ENCODE peak calls at places on chromosomes 3 and 15, in ten cellular contexts. One of them, this sample, is unnamed.

GRCh38 chr15:42106278-42106677 is 11.9 kb upstream of the PLA2G4D start:
- DNase-seq in SIG-M5: no peak
- DNase-seq in breast epithelium: no peak
- DNase-seq in IMR-90: no peak
- DNase-seq in AG09319: no peak
- DNase-seq in occipital lobe: no peak
- DNase-seq in HFF-Myc: no peak
- DNase-seq in GM12891: no peak
- DNase-seq in CD8-positive, alpha-beta memory T cell: no peak
- DNase-seq in HEK293T: no peak
- DNase-seq in this sample: no peak

GRCh38 chr3:143157957-143158548 is 38.5 kb downstream of the CHST2 start:
- DNase-seq in SIG-M5: no peak
- DNase-seq in breast epithelium: no peak
- DNase-seq in IMR-90: no peak
- DNase-seq in AG09319: no peak
- DNase-seq in occipital lobe: no peak
- DNase-seq in HFF-Myc: no peak
- DNase-seq in GM12891: no peak
- DNase-seq in CD8-positive, alpha-beta memory T cell: no peak
- DNase-seq in HEK293T: no peak
- DNase-seq in this sample: no peak

GRCh38 chr3:28726840-28727239 is 378.2 kb upstream of the AZI2 start:
- DNase-seq in SIG-M5: no peak
- DNase-seq in breast epithelium: no peak
- DNase-seq in IMR-90: no peak
- DNase-seq in AG09319: no peak
- DNase-seq in occipital lobe: no peak
- DNase-seq in HFF-Myc: no peak
- DNase-seq in GM12891: peak
- DNase-seq in CD8-positive, alpha-beta memory T cell: no peak
- DNase-seq in HEK293T: peak
- DNase-seq in this sample: no peak

GRCh38 chr15:65423977-65424679 is 1.4 kb upstream of the IGDCC4 start:
- DNase-seq in SIG-M5: no peak
- DNase-seq in breast epithelium: no peak
- DNase-seq in IMR-90: peak
- DNase-seq in AG09319: no peak
- DNase-seq in occipital lobe: no peak
- DNase-seq in HFF-Myc: no peak
- DNase-seq in GM12891: no peak
- DNase-seq in CD8-positive, alpha-beta memory T cell: no peak
- DNase-seq in HEK293T: no peak
- DNase-seq in this sample: no peak

GRCh38 chr3:113211370-113212154 is at the start of gene BOC:
- DNase-seq in SIG-M5: no peak
- DNase-seq in breast epithelium: no peak
- DNase-seq in IMR-90: peak
- DNase-seq in AG09319: no peak
- DNase-seq in occipital lobe: no peak
- DNase-seq in HFF-Myc: no peak
- DNase-seq in GM12891: peak
- DNase-seq in CD8-positive, alpha-beta memory T cell: no peak
- DNase-seq in HEK293T: peak
- DNase-seq in this sample: no peak

GRCh38 chr3:127485396-127486170 is 105.0 kb downstream of the TPRA1 start:
- DNase-seq in SIG-M5: no peak
- DNase-seq in breast epithelium: no peak
- DNase-seq in IMR-90: no peak
- DNase-seq in AG09319: no peak
- DNase-seq in occipital lobe: no peak
- DNase-seq in HFF-Myc: no peak
- DNase-seq in GM12891: no peak
- DNase-seq in CD8-positive, alpha-beta memory T cell: no peak
- DNase-seq in HEK293T: no peak
- DNase-seq in this sample: no peak

GRCh38 chr3:11908981-11909698 is 62.5 kb upstream of the TAMM41 start:
- DNase-seq in SIG-M5: no peak
- DNase-seq in breast epithelium: no peak
- DNase-seq in IMR-90: no peak
- DNase-seq in AG09319: no peak
- DNase-seq in occipital lobe: no peak
- DNase-seq in HFF-Myc: no peak
- DNase-seq in GM12891: no peak
- DNase-seq in CD8-positive, alpha-beta memory T cell: no peak
- DNase-seq in HEK293T: no peak
- DNase-seq in this sample: no peak

GRCh38 chr3:152190636-152191183 is 78.0 kb upstream of the MBNL1 start:
- DNase-seq in SIG-M5: no peak
- DNase-seq in breast epithelium: no peak
- DNase-seq in IMR-90: no peak
- DNase-seq in AG09319: no peak
- DNase-seq in occipital lobe: no peak
- DNase-seq in HFF-Myc: no peak
- DNase-seq in GM12891: no peak
- DNase-seq in CD8-positive, alpha-beta memory T cell: no peak
- DNase-seq in HEK293T: no peak
- DNase-seq in this sample: no peak

GRCh38 chr3:111069974-111070751 is 1.5 kb upstream of the NECTIN3 start:
- DNase-seq in SIG-M5: no peak
- DNase-seq in breast epithelium: no peak
- DNase-seq in IMR-90: peak
- DNase-seq in AG09319: no peak
- DNase-seq in occipital lobe: peak
- DNase-seq in HFF-Myc: no peak
- DNase-seq in GM12891: no peak
- DNase-seq in CD8-positive, alpha-beta memory T cell: no peak
- DNase-seq in HEK293T: peak
- DNase-seq in this sample: no peak

GRCh38 chr3:39103324-39103693 is 4.1 kb downstream of the GORASP1 start:
- DNase-seq in SIG-M5: no peak
- DNase-seq in breast epithelium: no peak
- DNase-seq in IMR-90: no peak
- DNase-seq in AG09319: no peak
- DNase-seq in occipital lobe: no peak
- DNase-seq in HFF-Myc: no peak
- DNase-seq in GM12891: no peak
- DNase-seq in CD8-positive, alpha-beta memory T cell: no peak
- DNase-seq in HEK293T: no peak
- DNase-seq in this sample: no peak

GRCh38 chr15:89835190-89835564 is 20.5 kb upstream of the ANPEP start:
- DNase-seq in SIG-M5: no peak
- DNase-seq in breast epithelium: no peak
- DNase-seq in IMR-90: no peak
- DNase-seq in AG09319: no peak
- DNase-seq in occipital lobe: no peak
- DNase-seq in HFF-Myc: no peak
- DNase-seq in GM12891: no peak
- DNase-seq in CD8-positive, alpha-beta memory T cell: no peak
- DNase-seq in HEK293T: no peak
- DNase-seq in this sample: no peak

GRCh38 chr3:43894176-43895049 is 203.7 kb downstream of the ABHD5 start:
- DNase-seq in SIG-M5: no peak
- DNase-seq in breast epithelium: no peak
- DNase-seq in IMR-90: peak
- DNase-seq in AG09319: no peak
- DNase-seq in occipital lobe: peak
- DNase-seq in HFF-Myc: no peak
- DNase-seq in GM12891: no peak
- DNase-seq in CD8-positive, alpha-beta memory T cell: no peak
- DNase-seq in HEK293T: peak
- DNase-seq in this sample: no peak

GRCh38 chr3:183274609-183275008 is 21.6 kb downstream of the B3GNT5 start:
- DNase-seq in SIG-M5: no peak
- DNase-seq in breast epithelium: no peak
- DNase-seq in IMR-90: no peak
- DNase-seq in AG09319: no peak
- DNase-seq in occipital lobe: no peak
- DNase-seq in HFF-Myc: no peak
- DNase-seq in GM12891: no peak
- DNase-seq in CD8-positive, alpha-beta memory T cell: no peak
- DNase-seq in HEK293T: no peak
- DNase-seq in this sample: no peak

GRCh38 chr3:187136347-187136746 is 2.9 kb downstream of the RPL39L start:
- DNase-seq in SIG-M5: no peak
- DNase-seq in breast epithelium: no peak
- DNase-seq in IMR-90: no peak
- DNase-seq in AG09319: no peak
- DNase-seq in occipital lobe: no peak
- DNase-seq in HFF-Myc: no peak
- DNase-seq in GM12891: no peak
- DNase-seq in CD8-positive, alpha-beta memory T cell: no peak
- DNase-seq in HEK293T: no peak
- DNase-seq in this sample: no peak

GRCh38 chr3:59103552-59103951 is 53.7 kb upstream of the CFAP20DC start:
- DNase-seq in SIG-M5: no peak
- DNase-seq in breast epithelium: no peak
- DNase-seq in IMR-90: no peak
- DNase-seq in AG09319: no peak
- DNase-seq in occipital lobe: no peak
- DNase-seq in HFF-Myc: no peak
- DNase-seq in GM12891: no peak
- DNase-seq in CD8-positive, alpha-beta memory T cell: no peak
- DNase-seq in HEK293T: no peak
- DNase-seq in this sample: no peak

GRCh38 chr15:22918056-22918455 is 62.1 kb downstream of the CYFIP1 start:
- DNase-seq in SIG-M5: no peak
- DNase-seq in breast epithelium: no peak
- DNase-seq in IMR-90: peak
- DNase-seq in AG09319: no peak
- DNase-seq in occipital lobe: no peak
- DNase-seq in HFF-Myc: peak
- DNase-seq in GM12891: no peak
- DNase-seq in CD8-positive, alpha-beta memory T cell: no peak
- DNase-seq in HEK293T: no peak
- DNase-seq in this sample: no peak

GRCh38 chr15:66188464-66188863 is 65.1 kb downstream of the MEGF11 start:
- DNase-seq in SIG-M5: no peak
- DNase-seq in breast epithelium: no peak
- DNase-seq in IMR-90: no peak
- DNase-seq in AG09319: no peak
- DNase-seq in occipital lobe: no peak
- DNase-seq in HFF-Myc: no peak
- DNase-seq in GM12891: no peak
- DNase-seq in CD8-positive, alpha-beta memory T cell: no peak
- DNase-seq in HEK293T: no peak
- DNase-seq in this sample: no peak

GRCh38 chr3:177478170-177478859 is 281.0 kb upstream of the TBL1XR1 start:
- DNase-seq in SIG-M5: no peak
- DNase-seq in breast epithelium: no peak
- DNase-seq in IMR-90: peak
- DNase-seq in AG09319: peak
- DNase-seq in occipital lobe: no peak
- DNase-seq in HFF-Myc: peak
- DNase-seq in GM12891: no peak
- DNase-seq in CD8-positive, alpha-beta memory T cell: no peak
- DNase-seq in HEK293T: no peak
- DNase-seq in this sample: peak